ENCODE peak calls at places on chromosomes 6 and 20, in ten cellular contexts. D is stomach, C is K562, Y is HepG2, X is transverse colon, I is upper lobe of left lung, A is SK-N-SH, J is suprapubic skin, V is GM12878, B is H1. K is an unnamed sample.

GRCh38 chr6:76814496-76815458 is 648.5 kb downstream of the HTR1B start:
- DNase-seq in I (no peak), Y (no peak), D (no peak), V (no peak), A (no peak), C (no peak), J (no peak), X (no peak), B (no peak), K (no peak)

GRCh38 chr6:130838250-130838649 is 11.0 kb downstream of the SMLR1 start:
- DNase-seq in C (no peak), J (no peak), B (no peak), X (no peak), A (no peak), D (no peak), Y (no peak), I (no peak), V (no peak), K (no peak)

GRCh38 chr6:32086661-32087573 is 22.2 kb downstream of the TNXB start:
- DNase-seq in J (peak; percentile 64), V (peak; percentile 63), X (no peak), Y (peak; percentile 27), I (peak; percentile 86), D (peak; percentile 32), C (no peak), B (no peak), A (no peak), K (no peak)

GRCh38 chr6:35491558-35492541 is 5.0 kb downstream of the TEAD3 start:
- DNase-seq in X (no peak), V (no peak), I (no peak), J (no peak), Y (no peak), C (no peak), A (peak; percentile 62), B (no peak), D (no peak), K (no peak)

GRCh38 chr20:32960849-32961731 is 43.1 kb downstream of the SUN5 start:
- DNase-seq in X (no peak), A (peak; percentile 4), V (no peak), I (peak; percentile 54), Y (no peak), C (peak; percentile 3), J (no peak), B (no peak), D (no peak), K (peak; percentile 47)

GRCh38 chr6:63394656-63395308 is 75.0 kb upstream of the LGSN start:
- DNase-seq in D (no peak), B (no peak), V (no peak), A (no peak), X (no peak), J (no peak), I (peak; percentile 60), C (no peak), Y (no peak), K (no peak)

GRCh38 chr6:5865492-5866031 is 141.2 kb downstream of the NRN1 start:
- DNase-seq in I (no peak), J (no peak), V (no peak), B (no peak), A (no peak), X (no peak), C (no peak), D (no peak), Y (no peak), K (no peak)

GRCh38 chr6:28068067-28068466 is 12.3 kb upstream of the ZNF165 start:
- DNase-seq in Y (no peak), D (no peak), C (no peak), I (no peak), A (no peak), B (no peak), J (no peak), V (no peak), X (no peak), K (no peak)

DNA sequence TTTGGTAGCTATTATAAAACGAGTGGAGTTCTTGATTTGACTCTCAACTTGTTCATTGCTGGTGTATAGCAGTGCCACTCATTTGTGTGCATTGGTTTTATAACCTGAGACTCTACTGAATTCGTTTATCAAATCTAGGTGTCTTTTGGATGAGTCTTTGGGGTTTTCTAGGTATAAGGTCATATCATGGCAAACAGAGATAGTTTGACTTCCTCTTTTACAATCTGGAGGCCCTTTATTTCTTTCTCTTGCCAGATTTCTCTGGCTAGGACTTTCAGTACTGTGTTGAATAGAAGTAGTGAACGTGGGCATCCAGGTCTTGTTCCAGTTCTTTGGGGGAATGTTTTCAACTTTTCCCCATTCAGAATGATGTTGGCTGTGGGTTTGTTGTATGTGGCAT is 38.8 kb downstream of the SUMO4 start:
- DNase-seq in B (no peak), D (no peak), J (no peak), I (no peak), Y (no peak), V (no peak), X (no peak), A (no peak), C (no peak), K (no peak)
- H3K4me3 ChIP-seq in B (no peak overlapping the region), D (no peak overlapping the region), J (no peak overlapping the region), I (no peak overlapping the region), Y (no peak overlapping the region), V (no peak overlapping the region), X (no peak overlapping the region), A (no peak overlapping the region), C (no peak overlapping the region), K (no peak overlapping the region)

GRCh38 chr6:52538921-52539354 is 37.9 kb downstream of the TRAM2 start:
- DNase-seq in C (no peak), D (no peak), V (no peak), B (no peak), I (no peak), Y (no peak), A (no peak), X (no peak), J (no peak), K (no peak)
- TF ChIP-seq EP300 in C (no peak), D (no peak), V (no peak), B (no peak), I (no peak), Y (no peak), A (no peak), X (no peak), J (no peak), K (no peak)

GRCh38 chr6:155530219-155530834 is 74.7 kb upstream of the NOX3 start:
- DNase-seq in J (no peak), Y (peak; percentile 73), X (no peak), B (no peak), I (no peak), D (no peak), V (no peak), C (no peak), A (peak; percentile 44), K (no peak)

GRCh38 chr6:155528335-155528734 is 72.7 kb upstream of the NOX3 start:
- DNase-seq in A (no peak), C (no peak), Y (no peak), I (no peak), D (no peak), X (no peak), V (no peak), J (no peak), B (no peak), K (no peak)

GRCh38 chr6:155524249-155524651 is 68.6 kb upstream of the NOX3 start:
- DNase-seq in X (no peak), J (no peak), V (no peak), I (no peak), D (no peak), C (no peak), A (no peak), B (no peak), Y (no peak), K (no peak)

GRCh38 chr6:155527443-155527842 is 71.8 kb upstream of the NOX3 start:
- DNase-seq in X (no peak), C (no peak), B (no peak), D (no peak), V (no peak), I (no peak), Y (no peak), A (no peak), J (no peak), K (no peak)

GRCh38 chr6:155528982-155529453 is 73.4 kb upstream of the NOX3 start:
- DNase-seq in Y (peak; percentile 95), V (no peak), I (no peak), D (no peak), B (no peak), X (no peak), C (no peak), A (no peak), J (no peak), K (no peak)
- TF ChIP-seq POLR2AphosphoS5 in Y (no peak), V (no peak), I (peak; percentile 39), D (peak; percentile 42), B (no peak), X (no peak), C (no peak), A (no peak), J (no peak), K (no peak)

DNA sequence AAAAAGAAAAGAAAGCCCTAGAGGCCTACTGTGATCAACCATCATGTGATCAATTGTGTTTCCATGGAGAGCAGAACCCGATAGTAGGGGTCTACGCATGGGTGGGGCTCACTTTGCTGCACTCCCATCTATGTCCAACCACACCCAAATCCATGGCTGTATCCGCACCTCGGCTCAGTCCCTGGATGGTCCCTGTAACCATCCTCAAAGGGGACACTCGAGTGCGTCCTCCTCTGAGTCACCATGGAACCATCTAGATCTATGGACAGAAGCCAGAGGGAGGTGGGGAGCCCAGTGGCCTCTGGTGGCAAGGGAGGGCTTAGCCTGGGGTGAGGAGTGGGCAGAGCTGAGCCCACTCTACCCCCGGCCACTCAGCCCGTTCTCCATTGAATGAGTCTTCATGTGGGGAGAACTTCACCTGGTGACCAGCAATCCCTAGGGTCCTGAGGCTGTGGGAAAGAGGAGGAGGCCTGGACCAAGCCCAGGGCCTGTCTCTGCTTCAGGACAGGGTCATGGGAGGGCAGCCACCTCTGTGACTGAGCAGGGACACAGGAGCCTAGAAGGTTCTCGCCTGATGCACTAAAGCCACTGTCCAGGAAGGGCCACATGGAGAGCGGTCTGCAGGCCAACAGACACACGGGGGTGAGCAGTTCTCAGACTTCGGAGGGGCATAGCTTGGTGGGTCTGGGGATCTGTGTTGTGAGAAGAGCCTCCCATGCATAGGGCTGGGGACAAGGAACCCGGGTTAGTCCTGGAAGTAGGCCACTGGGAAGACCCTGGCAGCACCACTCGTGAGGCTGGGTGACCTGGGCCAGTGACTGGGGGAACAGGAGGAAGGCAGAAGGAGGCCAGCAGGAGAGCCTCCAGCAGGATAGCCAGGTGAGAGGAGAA is 19.3 kb downstream of the RAET1L start:
- DNase-seq in A (no peak), I (peak; percentile 44), X (no peak), D (no peak), J (no peak), V (no peak), B (no peak), Y (no peak), C (no peak), K (no peak)
- H3K4me3 ChIP-seq in A (peak overlapping the region; percentile 56), I (peak overlapping the region; percentile 72), X (peak overlapping the region; percentile 50), D (peak overlapping the region; percentile 58), J (peak overlapping the region; percentile 59), V (peak overlapping the region; percentile 73), B (peak overlapping the region; percentile 69), Y (peak overlapping the region; percentile 78), C (peak overlapping the region; percentile 52), K (no peak overlapping the region)

GRCh38 chr6:33768644-33769120 is 20.2 kb downstream of the LEMD2 start:
- DNase-seq in V (no peak), B (no peak), X (peak; percentile 87), I (no peak), D (peak; percentile 91), C (peak; percentile 88), A (peak; percentile 88), J (peak; percentile 86), Y (peak; percentile 64), K (peak; percentile 86)
- TF ChIP-seq EP300 in V (no peak), B (no peak), X (no peak), I (no peak), D (no peak), C (no peak), A (no peak), J (no peak), Y (no peak), K (no peak)

K was measured in sigmoid colon.